ENCODE peak calls at places on chromosomes 7 and 10, in five cellular contexts. One of them, this sample, is unnamed.

GRCh38 chr7:1176891-1177373 is 16.9 kb upstream of the ZFAND2A start:
- DNase-seq in right lobe of liver: peak
- DNase-seq in endothelial cell of umbilical vein: peak
- DNase-seq in neuronal stem cell: no peak
- DNase-seq in transverse colon: peak
- DNase-seq in this sample: peak

GRCh38 chr7:129655801-129656200 is 44.3 kb downstream of the NRF1 start:
- DNase-seq in transverse colon: no peak
- DNase-seq in right lobe of liver: no peak
- DNase-seq in endothelial cell of umbilical vein: no peak
- DNase-seq in neuronal stem cell: no peak
- DNase-seq in this sample: no peak

GRCh38 chr7:94228678-94229077 is 166.0 kb upstream of the COL1A2 start:
- DNase-seq in endothelial cell of umbilical vein: no peak
- DNase-seq in transverse colon: no peak
- DNase-seq in neuronal stem cell: no peak
- DNase-seq in right lobe of liver: no peak
- DNase-seq in this sample: no peak

GRCh38 chr10:4708123-4708759 is 117.8 kb upstream of the AKR1E2 start:
- DNase-seq in endothelial cell of umbilical vein: no peak
- DNase-seq in transverse colon: no peak
- DNase-seq in right lobe of liver: no peak
- DNase-seq in neuronal stem cell: no peak
- DNase-seq in this sample: no peak

GRCh38 chr10:120783901-120784300 is 67.3 kb upstream of the WDR11 start:
- DNase-seq in endothelial cell of umbilical vein: no peak
- DNase-seq in transverse colon: no peak
- DNase-seq in right lobe of liver: no peak
- DNase-seq in neuronal stem cell: no peak
- DNase-seq in this sample: no peak

GRCh38 chr7:17147409-17147808 is 151.0 kb upstream of the AHR start:
- DNase-seq in endothelial cell of umbilical vein: no peak
- DNase-seq in right lobe of liver: no peak
- DNase-seq in transverse colon: no peak
- DNase-seq in neuronal stem cell: no peak
- DNase-seq in this sample: no peak

GRCh38 chr10:28716748-28717147 is 39.4 kb downstream of the BAMBI start:
- DNase-seq in right lobe of liver: no peak
- DNase-seq in transverse colon: no peak
- DNase-seq in neuronal stem cell: no peak
- DNase-seq in endothelial cell of umbilical vein: no peak
- DNase-seq in this sample: no peak

GRCh38 chr7:101436857-101437576 is 74.3 kb downstream of the COL26A1 start:
- DNase-seq in right lobe of liver: no peak
- DNase-seq in endothelial cell of umbilical vein: no peak
- DNase-seq in transverse colon: peak
- DNase-seq in neuronal stem cell: peak
- DNase-seq in this sample: no peak

GRCh38 chr10:132308588-132309451 is 1.1 kb upstream of the STK32C start:
- DNase-seq in neuronal stem cell: no peak
- DNase-seq in right lobe of liver: peak
- DNase-seq in transverse colon: no peak
- DNase-seq in endothelial cell of umbilical vein: no peak
- DNase-seq in this sample: no peak

GRCh38 chr7:115707236-115707635 is 323.3 kb downstream of the TFEC start:
- DNase-seq in neuronal stem cell: no peak
- DNase-seq in right lobe of liver: no peak
- DNase-seq in endothelial cell of umbilical vein: peak
- DNase-seq in transverse colon: peak
- DNase-seq in this sample: no peak

GRCh38 chr7:7424151-7424873 is 111.4 kb downstream of the COL28A1 start:
- DNase-seq in right lobe of liver: peak
- DNase-seq in neuronal stem cell: peak
- DNase-seq in endothelial cell of umbilical vein: peak
- DNase-seq in transverse colon: peak
- DNase-seq in this sample: peak

GRCh38 chr7:95430864-95431263 is 4.0 kb downstream of the PON2 start:
- DNase-seq in transverse colon: peak
- DNase-seq in endothelial cell of umbilical vein: no peak
- DNase-seq in neuronal stem cell: no peak
- DNase-seq in right lobe of liver: no peak
- DNase-seq in this sample: no peak

GRCh38 chr7:149077594-149077993 is 12.9 kb downstream of the ZNF786 start:
- DNase-seq in endothelial cell of umbilical vein: no peak
- DNase-seq in transverse colon: no peak
- DNase-seq in right lobe of liver: no peak
- DNase-seq in neuronal stem cell: no peak
- DNase-seq in this sample: no peak

DNA sequence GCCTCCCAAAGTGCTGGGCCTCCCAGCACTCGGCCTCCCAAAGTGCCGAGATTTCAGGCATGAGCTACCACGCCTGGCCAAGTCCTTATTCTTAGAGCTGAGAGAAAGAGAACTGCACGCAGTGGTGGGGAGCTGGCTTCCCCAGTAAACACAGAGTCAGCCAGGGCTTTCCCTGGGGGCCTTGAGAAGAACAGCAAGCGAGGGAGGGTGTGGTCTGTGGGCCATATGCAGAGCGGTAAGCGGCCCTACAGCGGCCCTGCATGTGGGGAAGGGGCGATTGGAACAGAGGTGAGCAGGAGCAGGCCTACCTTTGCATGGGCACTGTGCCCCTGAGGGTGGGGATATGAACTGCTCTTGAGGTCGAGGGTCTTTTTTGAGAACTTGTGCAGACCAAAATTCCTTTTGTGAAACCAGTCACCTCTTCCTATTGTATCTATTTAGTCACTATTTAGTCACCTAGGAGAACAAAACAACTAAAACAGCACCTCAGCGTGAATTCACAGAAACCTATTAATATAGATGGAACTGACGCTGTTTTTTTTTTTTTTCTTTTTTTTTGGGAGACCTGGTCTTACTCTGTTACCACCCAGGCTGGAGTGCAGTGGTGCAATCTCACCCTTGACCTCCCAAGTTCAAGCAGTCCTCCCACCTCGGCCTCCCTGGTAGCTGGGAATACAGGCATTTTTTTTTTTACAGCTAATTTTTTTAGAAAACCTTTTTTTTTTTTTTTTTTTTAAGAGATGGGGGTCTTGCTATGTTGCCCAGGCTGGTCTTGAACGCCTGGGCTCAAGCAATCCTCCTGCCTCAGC is 36.9 kb upstream of the SH2D4B start:
- DNase-seq in endothelial cell of umbilical vein: no peak
- DNase-seq in neuronal stem cell: no peak
- DNase-seq in transverse colon: no peak
- DNase-seq in right lobe of liver: no peak
- DNase-seq in this sample: no peak
- H3K27ac ChIP-seq in endothelial cell of umbilical vein: peak
- H3K27ac ChIP-seq in neuronal stem cell: no peak
- H3K27ac ChIP-seq in transverse colon: peak
- H3K27ac ChIP-seq in right lobe of liver: peak
- H3K27ac ChIP-seq in this sample: peak

DNA sequence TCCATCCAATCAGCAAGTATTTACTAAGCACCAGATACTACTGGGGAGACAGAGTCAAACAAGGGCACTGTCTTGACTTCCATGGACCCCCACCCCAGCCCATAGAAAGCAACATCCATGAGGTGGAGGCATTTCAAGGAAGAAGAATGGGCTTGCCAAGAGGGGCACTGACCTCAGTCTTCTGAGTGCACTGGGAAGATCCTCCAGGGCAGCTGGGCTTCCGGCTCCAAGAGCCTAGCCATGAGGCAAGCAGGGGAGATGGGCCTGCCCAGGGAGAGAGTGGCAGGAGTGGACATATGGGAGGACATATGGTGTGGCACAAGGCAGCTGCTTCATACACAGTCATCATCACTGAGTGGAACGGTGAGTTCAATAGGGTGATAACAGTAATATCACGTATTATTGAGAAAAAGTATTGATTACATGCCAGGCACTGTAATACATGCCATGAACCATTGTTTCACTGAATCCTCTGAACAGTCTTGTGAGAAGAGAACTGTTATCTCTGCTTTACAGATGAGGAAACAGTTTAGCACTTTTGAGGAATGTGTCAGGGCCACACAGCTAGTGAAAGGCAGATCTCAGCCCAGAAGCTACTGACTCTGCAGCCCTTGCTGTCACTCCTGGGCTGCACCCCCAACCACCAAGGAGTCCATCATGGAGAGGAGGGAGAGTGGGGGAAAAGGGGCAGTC is 331.7 kb upstream of the ZMIZ1 start:
- DNase-seq in endothelial cell of umbilical vein: no peak
- DNase-seq in neuronal stem cell: no peak
- DNase-seq in transverse colon: no peak
- DNase-seq in right lobe of liver: no peak
- DNase-seq in this sample: no peak
- H3K4me3 ChIP-seq in endothelial cell of umbilical vein: no peak
- H3K4me3 ChIP-seq in neuronal stem cell: no peak
- H3K4me3 ChIP-seq in transverse colon: no peak
- H3K4me3 ChIP-seq in right lobe of liver: no peak
- H3K4me3 ChIP-seq in this sample: no peak

DNA sequence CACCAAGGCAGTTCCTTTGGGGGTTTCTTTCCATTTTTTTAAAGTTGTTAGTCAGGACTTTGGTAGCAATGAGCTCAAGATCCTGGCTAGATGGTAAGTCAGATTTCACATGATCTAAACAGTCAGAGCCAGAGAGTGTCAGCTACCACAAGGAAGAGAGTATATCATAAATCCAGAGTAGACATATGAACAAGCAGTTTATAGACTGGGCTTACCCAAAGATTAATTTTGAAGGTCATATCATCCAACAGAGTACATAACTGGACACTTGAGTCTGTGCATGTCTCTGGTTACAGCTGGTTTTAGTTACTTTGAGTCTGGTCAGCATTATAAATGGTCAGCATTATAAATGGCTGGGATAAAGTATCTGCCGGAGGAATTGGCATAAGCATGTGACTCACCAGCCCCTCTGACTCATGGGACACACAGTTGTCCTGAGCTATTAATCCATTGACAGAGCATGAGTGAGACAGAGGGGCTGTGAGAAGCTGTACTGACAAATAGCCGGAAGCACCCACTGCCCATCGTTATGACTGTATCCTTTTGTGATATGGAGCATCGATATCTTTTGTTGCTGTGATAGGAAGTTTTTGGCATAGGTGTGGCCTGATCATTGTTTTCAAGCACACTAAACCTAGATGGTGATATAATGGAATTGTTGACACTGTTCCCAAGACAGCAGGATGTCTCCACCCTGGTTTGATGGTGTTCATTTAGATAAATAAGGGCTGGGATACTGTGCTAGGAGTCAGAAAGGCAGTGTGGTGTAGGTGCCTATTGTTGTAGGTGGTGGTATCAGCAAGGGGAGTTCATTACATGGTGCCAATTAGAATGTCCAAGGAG is 19.2 kb downstream of the PPP1R3C start:
- DNase-seq in right lobe of liver: no peak
- DNase-seq in neuronal stem cell: no peak
- DNase-seq in transverse colon: no peak
- DNase-seq in endothelial cell of umbilical vein: peak
- DNase-seq in this sample: no peak
- H3K27ac ChIP-seq in right lobe of liver: no peak
- H3K27ac ChIP-seq in neuronal stem cell: no peak
- H3K27ac ChIP-seq in transverse colon: peak
- H3K27ac ChIP-seq in endothelial cell of umbilical vein: peak
- H3K27ac ChIP-seq in this sample: no peak

DNA sequence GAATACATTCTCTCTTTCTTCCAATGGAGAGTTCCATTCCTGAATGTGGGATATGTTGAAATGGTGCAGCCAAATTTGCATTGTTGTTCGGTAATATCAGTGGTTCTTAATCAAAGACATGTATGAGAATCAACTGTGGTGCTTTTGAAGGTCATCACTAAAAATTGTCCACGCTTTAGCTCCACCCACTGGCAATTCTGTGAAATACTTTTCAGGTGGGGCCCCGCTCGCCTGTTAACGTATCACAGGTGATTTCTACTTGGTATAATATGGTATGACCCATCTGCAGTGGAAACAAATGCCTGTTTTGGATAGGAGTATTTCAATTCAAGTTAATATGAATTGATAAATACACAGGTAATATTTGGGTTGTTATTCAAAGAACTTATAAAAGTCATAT is 178.4 kb downstream of the NSUN6 start:
- DNase-seq in right lobe of liver: no peak
- DNase-seq in transverse colon: no peak
- DNase-seq in neuronal stem cell: no peak
- DNase-seq in endothelial cell of umbilical vein: no peak
- DNase-seq in this sample: no peak
- H3K4me3 ChIP-seq in right lobe of liver: no peak
- H3K4me3 ChIP-seq in transverse colon: no peak
- H3K4me3 ChIP-seq in neuronal stem cell: no peak
- H3K4me3 ChIP-seq in endothelial cell of umbilical vein: no peak
- H3K4me3 ChIP-seq in this sample: no peak

GRCh38 chr10:62266611-62267010 is 2.0 kb downstream of the RTKN2 start:
- DNase-seq in right lobe of liver: no peak
- DNase-seq in neuronal stem cell: no peak
- DNase-seq in endothelial cell of umbilical vein: no peak
- DNase-seq in transverse colon: no peak
- DNase-seq in this sample: no peak

GRCh38 chr10:62270020-62270419 is 1.4 kb upstream of the RTKN2 start:
- DNase-seq in right lobe of liver: no peak
- DNase-seq in transverse colon: no peak
- DNase-seq in neuronal stem cell: no peak
- DNase-seq in endothelial cell of umbilical vein: no peak
- DNase-seq in this sample: no peak

GRCh38 chr10:62266147-62266546 is 2.5 kb downstream of the RTKN2 start:
- DNase-seq in right lobe of liver: no peak
- DNase-seq in endothelial cell of umbilical vein: no peak
- DNase-seq in transverse colon: no peak
- DNase-seq in neuronal stem cell: no peak
- DNase-seq in this sample: no peak

GRCh38 chr10:62268399-62269076 is at the start of gene RTKN2:
- DNase-seq in right lobe of liver: peak
- DNase-seq in transverse colon: peak
- DNase-seq in neuronal stem cell: peak
- DNase-seq in endothelial cell of umbilical vein: peak
- DNase-seq in this sample: peak

GRCh38 chr10:62268027-62268398 is 631 bp downstream of the RTKN2 start:
- DNase-seq in right lobe of liver: no peak
- DNase-seq in transverse colon: no peak
- DNase-seq in neuronal stem cell: no peak
- DNase-seq in endothelial cell of umbilical vein: no peak
- DNase-seq in this sample: no peak
- H3K27ac ChIP-seq in right lobe of liver: no peak
- H3K27ac ChIP-seq in transverse colon: peak
- H3K27ac ChIP-seq in neuronal stem cell: peak
- H3K27ac ChIP-seq in endothelial cell of umbilical vein: no peak
- H3K27ac ChIP-seq in this sample: no peak

GRCh38 chr7:50448823-50449222 is 1.3 kb downstream of the FIGNL1 start:
- DNase-seq in transverse colon: no peak
- DNase-seq in neuronal stem cell: no peak
- DNase-seq in endothelial cell of umbilical vein: no peak
- DNase-seq in right lobe of liver: no peak
- DNase-seq in this sample: no peak
- H3K4me3 ChIP-seq in transverse colon: no peak
- H3K4me3 ChIP-seq in neuronal stem cell: no peak
- H3K4me3 ChIP-seq in endothelial cell of umbilical vein: peak
- H3K4me3 ChIP-seq in right lobe of liver: no peak
- H3K4me3 ChIP-seq in this sample: no peak

GRCh38 chr7:22559829-22560489 is 60.0 kb upstream of the STEAP1B start:
- DNase-seq in endothelial cell of umbilical vein: peak
- DNase-seq in transverse colon: peak
- DNase-seq in right lobe of liver: peak
- DNase-seq in neuronal stem cell: peak
- DNase-seq in this sample: peak
- H3K27ac ChIP-seq in endothelial cell of umbilical vein: peak
- H3K27ac ChIP-seq in transverse colon: no peak
- H3K27ac ChIP-seq in right lobe of liver: no peak
- H3K27ac ChIP-seq in neuronal stem cell: no peak
- H3K27ac ChIP-seq in this sample: no peak